ENCODE peak calls at places on chromosomes 4 and X, in five cellular contexts. S is GM23338, N is spleen, J is transverse colon, Z is H1. E is an unnamed sample.

GRCh38 chr4:41640905-41641304 is 102.9 kb downstream of the LIMCH1 start:
- DNase-seq in S (no peak), Z (no peak), N (no peak), J (no peak), E (no peak)

GRCh38 chr4:37825943-37826281 is 574 bp upstream of the PGM2 start:
- DNase-seq in Z (peak; percentile 52), S (peak; percentile 37), J (peak; percentile 18), N (no peak), E (no peak)

GRCh38 chr4:10089346-10089745 is 27.3 kb downstream of the WDR1 start:
- DNase-seq in J (peak; percentile 88), S (peak; percentile 64), N (peak; percentile 59), Z (no peak), E (no peak)

GRCh38 chr4:187811586-187811985 is 184.0 kb upstream of the ZFP42 start:
- DNase-seq in N (no peak), S (no peak), Z (no peak), J (no peak), E (no peak)

GRCh38 chr4:94871644-94872305 is 114.0 kb downstream of the BMPR1B start:
- DNase-seq in Z (no peak), J (no peak), S (no peak), N (no peak), E (no peak)

GRCh38 chr4:119050501-119051090 is 85.0 kb upstream of the MYOZ2 start:
- DNase-seq in J (no peak), Z (no peak), N (no peak), S (no peak), E (no peak)

GRCh38 chr4:95118507-95118906 is 360.8 kb downstream of the BMPR1B start:
- DNase-seq in S (no peak), J (no peak), N (no peak), Z (no peak), E (no peak)

GRCh38 chr4:38621004-38621684 is 42.9 kb upstream of the KLF3 start:
- DNase-seq in Z (peak; percentile 20), J (peak; percentile 69), S (no peak), N (no peak), E (no peak)

GRCh38 chr4:109972786-109973528 is 60.3 kb downstream of the EGF start:
- DNase-seq in Z (no peak), S (peak; percentile 50), J (peak; percentile 20), N (no peak), E (no peak)

GRCh38 chr4:159216834-159217233 is 114.0 kb downstream of the RAPGEF2 start:
- DNase-seq in J (no peak), S (no peak), Z (no peak), N (no peak), E (no peak)

GRCh38 chr4:72112514-72113156 is 80.8 kb downstream of the NPFFR2 start:
- DNase-seq in S (no peak), N (no peak), Z (no peak), J (no peak), E (no peak)

GRCh38 chr4:149108626-149109025 is 666.4 kb upstream of the NR3C2 start:
- DNase-seq in Z (no peak), N (no peak), J (no peak), S (no peak), E (no peak)

GRCh38 chr4:149112109-149112508 is 669.9 kb upstream of the NR3C2 start:
- DNase-seq in N (no peak), S (peak; percentile 20), J (no peak), Z (no peak), E (no peak)

GRCh38 chr4:149110499-149110898 is 668.3 kb upstream of the NR3C2 start:
- DNase-seq in N (no peak), J (peak; percentile 7), Z (no peak), S (no peak), E (no peak)

DNA sequence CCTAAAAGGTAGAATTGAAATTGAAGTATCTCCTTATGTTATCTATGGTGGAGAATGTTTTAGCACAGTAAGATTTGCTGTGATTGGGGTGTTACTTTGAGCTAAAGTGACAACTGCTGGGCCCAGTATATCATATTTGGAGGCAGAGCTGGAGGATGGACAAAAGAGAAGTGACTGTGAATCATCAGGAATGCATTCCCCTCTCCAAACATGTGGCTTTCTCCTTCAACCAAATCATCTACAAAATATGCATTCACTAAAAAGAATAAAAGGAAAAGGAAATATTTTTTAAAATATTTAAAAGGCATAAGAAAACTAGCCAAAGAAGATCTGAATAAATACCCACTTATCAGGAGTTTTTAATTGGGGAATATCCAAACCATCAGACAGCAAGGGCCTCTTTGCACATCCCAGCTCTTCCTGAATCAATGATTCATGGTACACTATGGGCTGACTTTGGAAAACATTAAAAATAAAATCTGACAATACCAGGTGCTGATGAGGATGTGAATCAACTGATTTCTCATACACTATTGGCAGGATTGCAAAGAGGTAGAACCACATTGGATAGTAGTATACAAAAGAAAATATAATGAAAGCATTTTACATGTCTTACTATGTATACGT is 671.7 kb upstream of the NR3C2 start:
- DNase-seq in J (no peak), N (no peak), S (no peak), Z (no peak), E (no peak)
- H3K27ac ChIP-seq in J (no peak overlapping the region), N (no peak overlapping the region), S (no peak overlapping the region), Z (no peak overlapping the region), E (no peak overlapping the region)

DNA sequence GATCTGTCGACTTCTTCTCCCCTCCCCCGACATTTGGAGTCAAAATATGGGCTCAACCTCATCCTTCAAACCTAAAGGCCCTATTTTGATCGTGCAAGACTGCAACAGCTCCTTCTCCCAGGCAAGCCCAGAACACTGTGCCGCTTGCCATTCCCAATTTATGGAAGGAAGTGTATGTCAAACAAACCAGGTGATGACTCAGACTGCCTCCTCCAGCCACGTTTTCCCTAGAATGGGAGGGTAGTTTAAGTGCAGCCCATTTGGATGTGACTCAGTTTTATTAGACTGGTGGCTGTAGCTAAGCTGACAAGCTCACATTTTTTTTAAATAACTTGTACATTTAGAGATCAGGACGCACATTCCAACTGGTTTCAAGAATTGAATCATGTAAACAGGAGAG is 570.4 kb upstream of the DIPK2B start:
- DNase-seq in Z (no peak), S (no peak), N (no peak), J (peak; percentile 72), E (peak; percentile 50)
- TF ChIP-seq POLR2AphosphoS5 in Z (no peak), S (no peak), N (no peak), J (peak; percentile 85), E (peak; percentile 65)

GRCh38 chrX:55487143-55487542 is 2.5 kb downstream of the USP51 start:
- DNase-seq in Z (no peak), S (no peak), J (no peak), N (no peak), E (no peak)
- H3K27ac ChIP-seq in Z (no peak overlapping the region), S (no peak overlapping the region), J (no peak overlapping the region), N (no peak overlapping the region), E (no peak overlapping the region)

GRCh38 chrX:150365953-150366911 is 3.1 kb downstream of the MAMLD1 start:
- DNase-seq in Z (peak; percentile 51), J (peak; percentile 33), S (peak; percentile 71), N (peak; percentile 70), E (peak; percentile 47)
- TF ChIP-seq POLR2AphosphoS5 in Z (no peak), J (no peak), S (no peak), N (no peak), E (no peak)

GRCh38 chr4:87092389-87093141 is 127.9 kb downstream of the KLHL8 start:
- DNase-seq in S (no peak), Z (no peak), J (peak; percentile 77), N (no peak), E (peak; percentile 93)
- H3K27ac ChIP-seq in S (no peak overlapping the region), Z (no peak overlapping the region), J (peak overlapping the region; percentile 29), N (peak overlapping the region; percentile 12), E (peak overlapping the region; percentile 10)

DNA sequence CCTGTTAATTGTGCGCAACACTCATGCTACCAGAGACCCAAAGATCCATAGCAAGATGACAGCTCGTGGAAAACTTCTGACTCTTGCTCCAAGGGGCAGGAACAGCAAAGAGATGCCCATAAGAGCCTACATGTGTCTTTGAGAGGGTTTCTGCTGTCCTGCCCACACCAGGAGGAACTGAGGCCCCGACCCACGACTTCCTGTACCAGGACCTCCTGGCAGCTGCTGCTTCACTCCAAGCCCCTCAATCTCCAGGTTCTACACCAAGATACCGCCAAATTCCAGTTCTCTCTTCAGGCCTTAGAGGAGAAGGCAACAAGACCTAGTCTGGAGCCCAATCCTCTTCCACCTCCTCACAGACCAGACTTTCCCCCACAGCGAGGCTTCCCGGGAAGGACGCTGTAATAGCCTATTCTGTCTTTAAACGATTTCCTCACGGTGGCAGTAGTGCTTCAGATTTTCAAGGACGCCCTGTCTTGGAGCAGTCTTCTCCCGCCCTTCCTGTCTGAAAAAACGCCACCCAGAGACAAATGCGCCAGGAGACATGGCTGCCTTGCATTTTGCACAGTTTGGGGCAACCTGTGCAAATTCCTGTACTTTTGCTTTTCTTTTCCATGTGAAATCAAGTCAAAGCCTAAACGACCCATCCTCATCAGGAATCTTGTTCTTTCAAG is 230.2 kb upstream of the STK26 start:
- DNase-seq in Z (no peak), N (peak; percentile 88), S (no peak), J (peak; percentile 92), E (no peak)
- TF ChIP-seq POLR2AphosphoS5 in Z (no peak), N (no peak), S (no peak), J (peak; percentile 26), E (peak; percentile 79)

GRCh38 chr4:152536545-152537182 is 772 bp upstream of the FBXW7 start:
- DNase-seq in Z (no peak), S (peak; percentile 69), N (peak; percentile 86), J (peak; percentile 69), E (no peak)

GRCh38 chr4:152539556-152540292 is 3.8 kb upstream of the FBXW7 start:
- DNase-seq in S (peak; percentile 27), N (no peak), Z (no peak), J (no peak), E (peak; percentile 64)

GRCh38 chr4:152540293-152540674 is 4.4 kb upstream of the FBXW7 start:
- DNase-seq in N (no peak), J (no peak), Z (peak; percentile 48), S (peak; percentile 35), E (no peak)

GRCh38 chr4:152535903-152536544 is at the start of gene FBXW7:
- DNase-seq in S (peak; percentile 99), Z (peak; percentile 99), N (peak; percentile 100), J (peak; percentile 100), E (peak; percentile 98)

DNA sequence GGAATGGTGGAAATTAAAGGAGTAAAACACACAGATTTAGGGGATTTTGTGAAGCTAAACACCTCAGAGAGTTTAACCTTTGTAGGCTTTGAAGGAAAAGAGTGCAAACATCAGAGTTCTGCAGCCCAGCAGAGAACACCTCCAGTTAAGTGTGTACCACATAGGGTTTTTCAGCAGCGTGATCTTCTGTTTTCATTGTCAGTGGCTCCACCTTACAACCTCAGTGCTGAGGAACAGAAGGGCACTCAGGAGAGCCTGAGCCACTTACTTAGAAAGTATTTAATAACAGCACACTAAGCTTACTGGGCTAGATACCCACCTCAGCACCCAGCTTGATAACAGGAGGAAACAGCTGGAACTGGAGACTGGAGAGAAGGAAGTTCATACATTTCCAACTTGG is 2.0 kb upstream of the FBXW7 start:
- DNase-seq in J (no peak), Z (no peak), N (no peak), S (no peak), E (no peak)
- H3K27ac ChIP-seq in J (peak overlapping the region; percentile 99), Z (no peak overlapping the region), N (peak overlapping the region; percentile 97), S (no peak overlapping the region), E (no peak overlapping the region)